ENCODE peak calls at places on chromosomes 3 and 15, in five cellular contexts. One of them, this sample, is unnamed.

GRCh38 chr3:188792788-188793187 is 379.0 kb upstream of the TPRG1 start:
- DNase-seq in K562: no peak
- DNase-seq in GM12878: no peak
- DNase-seq in H1: peak; percentile 53
- DNase-seq in HepG2: peak; percentile 9
- DNase-seq in this sample: peak; percentile 48

GRCh38 chr3:180000500-180000899 is 36.2 kb downstream of the PEX5L start:
- DNase-seq in K562: no peak
- DNase-seq in GM12878: no peak
- DNase-seq in H1: no peak
- DNase-seq in HepG2: no peak
- DNase-seq in this sample: no peak

GRCh38 chr3:12405432-12406272 is 78.6 kb upstream of the TSEN2 start:
- DNase-seq in K562: peak; percentile 72
- DNase-seq in GM12878: no peak
- DNase-seq in H1: no peak
- DNase-seq in HepG2: peak; percentile 99
- DNase-seq in this sample: no peak

GRCh38 chr3:58093573-58094195 is 85.5 kb downstream of the FLNB start:
- DNase-seq in K562: peak; percentile 31
- DNase-seq in GM12878: no peak
- DNase-seq in H1: no peak
- DNase-seq in HepG2: no peak
- DNase-seq in this sample: no peak

GRCh38 chr15:92733934-92734521 is 78.5 kb upstream of the FAM174B start:
- DNase-seq in K562: peak; percentile 40
- DNase-seq in GM12878: no peak
- DNase-seq in H1: no peak
- DNase-seq in HepG2: no peak
- DNase-seq in this sample: peak; percentile 33

GRCh38 chr3:12681586-12682371 is 17.9 kb upstream of the RAF1 start:
- DNase-seq in K562: no peak
- DNase-seq in GM12878: no peak
- DNase-seq in H1: no peak
- DNase-seq in HepG2: no peak
- DNase-seq in this sample: no peak

GRCh38 chr3:174355505-174355904 is 503.6 kb upstream of the NAALADL2 start:
- DNase-seq in K562: no peak
- DNase-seq in GM12878: no peak
- DNase-seq in H1: no peak
- DNase-seq in HepG2: no peak
- DNase-seq in this sample: no peak

GRCh38 chr15:80660114-80660513 is 35.0 kb upstream of the ABHD17C start:
- DNase-seq in K562: no peak
- DNase-seq in GM12878: no peak
- DNase-seq in H1: peak; percentile 52
- DNase-seq in HepG2: peak; percentile 42
- DNase-seq in this sample: peak; percentile 53

GRCh38 chr3:14925729-14926591 is 21.4 kb upstream of the NR2C2 start:
- DNase-seq in K562: peak; percentile 72
- DNase-seq in GM12878: no peak
- DNase-seq in H1: peak; percentile 58
- DNase-seq in HepG2: peak; percentile 62
- DNase-seq in this sample: no peak

DNA sequence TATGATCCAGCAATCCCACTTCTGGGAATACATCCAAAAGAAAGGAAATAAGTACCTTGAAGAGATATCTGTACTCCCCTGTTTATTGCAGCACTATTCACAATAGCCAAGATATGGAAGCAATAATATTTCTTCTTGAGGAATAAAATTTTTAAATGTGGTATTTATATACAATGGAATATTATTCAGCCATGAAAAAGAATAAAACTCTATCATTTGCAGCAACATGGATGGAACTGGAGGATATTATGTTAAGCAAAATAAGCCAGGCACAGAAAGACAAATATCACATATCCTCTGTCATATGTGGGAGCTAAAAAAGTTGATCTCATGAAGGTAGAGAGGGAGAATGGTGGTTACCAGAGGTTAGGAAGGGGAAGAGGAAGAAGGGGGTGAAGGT is 1.4 kb downstream of the ATP8B4 start:
- DNase-seq in K562: no peak
- DNase-seq in GM12878: no peak
- DNase-seq in H1: no peak
- DNase-seq in HepG2: no peak
- DNase-seq in this sample: no peak
- TF ChIP-seq ATF2 in K562: no peak
- TF ChIP-seq ATF2 in GM12878: no peak
- TF ChIP-seq ATF2 in H1: no peak
- TF ChIP-seq ATF2 in HepG2: no peak
- TF ChIP-seq ATF2 in this sample: no peak

DNA sequence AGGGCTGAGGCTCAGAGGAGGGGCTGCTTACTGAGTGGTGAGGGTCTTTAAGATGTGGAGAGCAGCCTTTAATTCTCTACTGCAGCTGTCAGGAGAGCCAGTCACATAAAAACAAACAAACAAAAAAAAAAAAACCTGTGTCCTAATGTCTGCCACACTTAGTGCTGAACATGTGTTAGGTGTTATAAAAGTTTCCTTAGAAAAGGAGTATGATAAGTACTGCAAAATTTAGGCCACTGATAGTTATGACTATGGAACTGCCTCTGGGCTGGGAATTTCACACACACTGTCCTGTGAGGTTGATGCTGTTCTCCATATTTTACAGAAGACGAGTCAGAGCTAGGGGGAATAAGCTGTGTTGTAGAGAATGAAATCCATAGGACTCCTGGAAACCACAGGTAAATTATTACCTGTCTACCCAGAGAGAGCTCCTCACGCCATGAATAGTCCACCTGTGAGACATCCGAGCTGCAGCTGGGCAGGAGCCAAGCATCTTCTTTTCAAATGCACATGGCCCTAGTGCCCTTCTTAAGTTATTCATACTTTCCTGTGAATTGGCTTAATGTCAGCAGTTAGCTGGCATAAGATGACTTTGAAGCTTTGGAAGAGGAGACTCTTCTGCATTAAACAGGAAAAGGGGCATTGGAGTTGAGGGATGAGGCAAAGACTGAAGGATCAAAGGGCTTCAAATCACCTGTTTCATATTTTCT is 34.5 kb upstream of the SKOR1 start:
- DNase-seq in K562: no peak
- DNase-seq in GM12878: no peak
- DNase-seq in H1: no peak
- DNase-seq in HepG2: no peak
- DNase-seq in this sample: no peak
- TF ChIP-seq ATF2 in K562: no peak
- TF ChIP-seq ATF2 in GM12878: no peak
- TF ChIP-seq ATF2 in H1: no peak
- TF ChIP-seq ATF2 in HepG2: no peak
- TF ChIP-seq ATF2 in this sample: no peak

DNA sequence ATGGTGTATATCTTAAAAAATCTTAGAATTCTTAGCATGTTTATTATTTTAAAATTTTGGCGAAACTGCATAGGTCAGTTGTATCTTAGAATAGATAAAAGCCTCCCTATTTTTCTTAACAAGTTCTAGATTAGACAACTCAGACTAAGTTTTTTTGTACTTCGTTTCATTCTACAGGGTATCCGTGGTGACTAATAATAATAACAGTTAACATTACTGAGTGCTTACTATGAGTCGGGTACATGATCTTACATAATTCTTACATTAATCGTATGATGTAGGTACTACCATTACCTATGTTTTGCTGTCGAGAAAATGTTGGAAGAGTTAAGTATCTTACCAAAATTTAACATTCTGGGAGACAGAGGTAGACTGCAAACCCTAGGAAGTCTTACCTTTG is 60.7 kb downstream of the UBE2E2 start:
- DNase-seq in K562: no peak
- DNase-seq in GM12878: no peak
- DNase-seq in H1: no peak
- DNase-seq in HepG2: no peak
- DNase-seq in this sample: no peak
- TF ChIP-seq ATF2 in K562: no peak
- TF ChIP-seq ATF2 in GM12878: no peak
- TF ChIP-seq ATF2 in H1: no peak
- TF ChIP-seq ATF2 in HepG2: no peak
- TF ChIP-seq ATF2 in this sample: no peak

GRCh38 chr15:52262364-52262763 is 33.2 kb downstream of the MYO5C start:
- DNase-seq in K562: no peak
- DNase-seq in GM12878: no peak
- DNase-seq in H1: no peak
- DNase-seq in HepG2: no peak
- DNase-seq in this sample: no peak
- TF ChIP-seq ATF2 in K562: no peak
- TF ChIP-seq ATF2 in GM12878: no peak
- TF ChIP-seq ATF2 in H1: no peak
- TF ChIP-seq ATF2 in HepG2: no peak
- TF ChIP-seq ATF2 in this sample: no peak

DNA sequence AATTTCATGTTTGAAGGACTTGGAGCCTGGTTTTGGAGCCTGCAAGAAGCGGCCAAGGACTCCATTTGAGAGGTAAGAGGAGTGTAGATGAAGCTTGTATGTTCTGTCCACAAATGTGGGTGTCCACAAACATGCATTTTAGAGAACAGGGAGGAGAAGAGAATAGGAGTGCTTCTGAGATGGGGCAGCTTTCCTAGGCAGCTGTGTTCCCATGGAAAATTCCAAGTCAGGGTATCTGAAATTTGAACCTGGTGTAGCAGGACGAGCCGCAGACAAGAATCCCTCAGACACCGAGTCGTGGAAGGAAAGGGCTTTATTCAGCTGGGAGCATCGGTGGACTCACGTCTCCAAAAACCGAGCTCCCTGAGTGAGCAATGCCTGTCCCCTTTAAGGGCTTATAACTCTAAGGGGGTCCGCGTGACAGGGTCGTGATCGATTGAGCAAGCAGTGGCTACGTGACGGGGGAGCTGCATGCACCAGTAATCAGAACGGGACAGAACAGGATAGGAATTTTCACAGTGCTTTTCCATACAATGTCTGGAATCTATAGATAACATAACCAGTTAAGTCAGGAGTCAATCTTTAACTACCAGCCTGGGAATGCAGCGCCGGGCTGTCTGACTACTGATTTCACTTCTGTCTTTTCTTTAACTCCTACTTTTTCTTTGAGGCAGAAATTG is 71.4 kb upstream of the WDR72 start:
- DNase-seq in K562: no peak
- DNase-seq in GM12878: no peak
- DNase-seq in H1: no peak
- DNase-seq in HepG2: peak; percentile 89
- DNase-seq in this sample: no peak
- TF ChIP-seq ATF2 in K562: no peak
- TF ChIP-seq ATF2 in GM12878: no peak
- TF ChIP-seq ATF2 in H1: no peak
- TF ChIP-seq ATF2 in HepG2: no peak
- TF ChIP-seq ATF2 in this sample: no peak

GRCh38 chr15:26731965-26732364 is 40.9 kb downstream of the GABRB3 start:
- DNase-seq in K562: no peak
- DNase-seq in GM12878: no peak
- DNase-seq in H1: no peak
- DNase-seq in HepG2: no peak
- DNase-seq in this sample: no peak
- TF ChIP-seq ATF2 in K562: no peak
- TF ChIP-seq ATF2 in GM12878: no peak
- TF ChIP-seq ATF2 in H1: no peak
- TF ChIP-seq ATF2 in HepG2: no peak
- TF ChIP-seq ATF2 in this sample: no peak